ENCODE peak calls at places on chromosomes 11 and 22, in nine cellular contexts. One of them, this sample, is unnamed.

GRCh38 chr11:117146521-117146920 is 2.4 kb downstream of the PAFAH1B2 start:
- DNase-seq in fibroblast of pulmonary artery: peak
- DNase-seq in A549: no peak
- DNase-seq in astrocyte of the spinal cord: peak
- DNase-seq in tibial artery: no peak
- DNase-seq in astrocyte: peak
- DNase-seq in AG09309: no peak
- DNase-seq in testis: no peak
- DNase-seq in choroid plexus epithelial cell: peak
- DNase-seq in this sample: peak

GRCh38 chr11:34332524-34332923 is 25.3 kb downstream of the ABTB2 start:
- DNase-seq in astrocyte of the spinal cord: no peak
- DNase-seq in astrocyte: no peak
- DNase-seq in AG09309: no peak
- DNase-seq in tibial artery: no peak
- DNase-seq in fibroblast of pulmonary artery: no peak
- DNase-seq in A549: no peak
- DNase-seq in testis: no peak
- DNase-seq in choroid plexus epithelial cell: no peak
- DNase-seq in this sample: no peak

GRCh38 chr11:35980646-35981402 is 37.0 kb downstream of the LDLRAD3 start:
- DNase-seq in testis: no peak
- DNase-seq in astrocyte: no peak
- DNase-seq in fibroblast of pulmonary artery: peak
- DNase-seq in choroid plexus epithelial cell: peak
- DNase-seq in tibial artery: no peak
- DNase-seq in A549: no peak
- DNase-seq in AG09309: no peak
- DNase-seq in astrocyte of the spinal cord: peak
- DNase-seq in this sample: no peak

GRCh38 chr22:38214248-38215056 is 12.7 kb downstream of the MAFF start:
- DNase-seq in A549: no peak
- DNase-seq in testis: peak
- DNase-seq in AG09309: no peak
- DNase-seq in choroid plexus epithelial cell: peak
- DNase-seq in astrocyte: peak
- DNase-seq in astrocyte of the spinal cord: peak
- DNase-seq in tibial artery: peak
- DNase-seq in fibroblast of pulmonary artery: peak
- DNase-seq in this sample: no peak

GRCh38 chr11:32643526-32643925 is 59.9 kb downstream of the EIF3M start:
- DNase-seq in A549: no peak
- DNase-seq in choroid plexus epithelial cell: peak
- DNase-seq in AG09309: no peak
- DNase-seq in tibial artery: no peak
- DNase-seq in testis: no peak
- DNase-seq in fibroblast of pulmonary artery: peak
- DNase-seq in astrocyte: peak
- DNase-seq in astrocyte of the spinal cord: peak
- DNase-seq in this sample: peak

GRCh38 chr11:65417221-65417701 is 5.3 kb upstream of the NEAT1 start:
- DNase-seq in AG09309: no peak
- DNase-seq in tibial artery: peak
- DNase-seq in astrocyte of the spinal cord: no peak
- DNase-seq in fibroblast of pulmonary artery: no peak
- DNase-seq in choroid plexus epithelial cell: no peak
- DNase-seq in A549: no peak
- DNase-seq in testis: peak
- DNase-seq in astrocyte: no peak
- DNase-seq in this sample: no peak

GRCh38 chr11:36249271-36249670 is 40.0 kb downstream of the COMMD9 start:
- DNase-seq in A549: no peak
- DNase-seq in astrocyte of the spinal cord: peak
- DNase-seq in astrocyte: peak
- DNase-seq in choroid plexus epithelial cell: peak
- DNase-seq in fibroblast of pulmonary artery: peak
- DNase-seq in AG09309: peak
- DNase-seq in testis: peak
- DNase-seq in tibial artery: no peak
- DNase-seq in this sample: peak

GRCh38 chr11:101862410-101863233 is 52.2 kb upstream of the CEP126 start:
- DNase-seq in fibroblast of pulmonary artery: peak
- DNase-seq in choroid plexus epithelial cell: peak
- DNase-seq in astrocyte: peak
- DNase-seq in astrocyte of the spinal cord: peak
- DNase-seq in tibial artery: peak
- DNase-seq in A549: peak
- DNase-seq in AG09309: peak
- DNase-seq in testis: peak
- DNase-seq in this sample: peak

GRCh38 chr11:124285610-124286344 is 28.0 kb downstream of the OR8D1 start:
- DNase-seq in choroid plexus epithelial cell: peak
- DNase-seq in AG09309: no peak
- DNase-seq in astrocyte of the spinal cord: peak
- DNase-seq in fibroblast of pulmonary artery: peak
- DNase-seq in A549: no peak
- DNase-seq in testis: no peak
- DNase-seq in tibial artery: no peak
- DNase-seq in astrocyte: peak
- DNase-seq in this sample: peak

GRCh38 chr11:96061730-96062524 is 138.0 kb upstream of the MTMR2 start:
- DNase-seq in AG09309: no peak
- DNase-seq in fibroblast of pulmonary artery: no peak
- DNase-seq in astrocyte of the spinal cord: peak
- DNase-seq in testis: no peak
- DNase-seq in tibial artery: no peak
- DNase-seq in A549: no peak
- DNase-seq in astrocyte: peak
- DNase-seq in choroid plexus epithelial cell: peak
- DNase-seq in this sample: no peak

GRCh38 chr11:2772544-2773031 is 72.8 kb upstream of the KCNQ1OT1 start:
- DNase-seq in astrocyte of the spinal cord: peak
- DNase-seq in tibial artery: no peak
- DNase-seq in AG09309: no peak
- DNase-seq in astrocyte: peak
- DNase-seq in fibroblast of pulmonary artery: peak
- DNase-seq in choroid plexus epithelial cell: peak
- DNase-seq in A549: no peak
- DNase-seq in testis: peak
- DNase-seq in this sample: peak

GRCh38 chr11:12832828-12833227 is 158.6 kb downstream of the TEAD1 start:
- DNase-seq in choroid plexus epithelial cell: no peak
- DNase-seq in fibroblast of pulmonary artery: no peak
- DNase-seq in tibial artery: no peak
- DNase-seq in testis: no peak
- DNase-seq in astrocyte: no peak
- DNase-seq in A549: no peak
- DNase-seq in astrocyte of the spinal cord: no peak
- DNase-seq in AG09309: no peak
- DNase-seq in this sample: no peak

GRCh38 chr22:49300241-49300640 is 527.4 kb downstream of the BRD1 start:
- DNase-seq in astrocyte of the spinal cord: no peak
- DNase-seq in choroid plexus epithelial cell: no peak
- DNase-seq in testis: peak
- DNase-seq in A549: no peak
- DNase-seq in tibial artery: no peak
- DNase-seq in astrocyte: no peak
- DNase-seq in AG09309: no peak
- DNase-seq in fibroblast of pulmonary artery: no peak
- DNase-seq in this sample: no peak

GRCh38 chr11:16309226-16309625 is 47.1 kb downstream of the SOX6 start:
- DNase-seq in astrocyte of the spinal cord: no peak
- DNase-seq in choroid plexus epithelial cell: no peak
- DNase-seq in tibial artery: no peak
- DNase-seq in astrocyte: no peak
- DNase-seq in fibroblast of pulmonary artery: no peak
- DNase-seq in A549: no peak
- DNase-seq in AG09309: no peak
- DNase-seq in testis: no peak
- DNase-seq in this sample: no peak

GRCh38 chr11:128588086-128588485 is 728 bp upstream of the ETS1 start:
- DNase-seq in choroid plexus epithelial cell: no peak
- DNase-seq in A549: no peak
- DNase-seq in astrocyte of the spinal cord: no peak
- DNase-seq in fibroblast of pulmonary artery: no peak
- DNase-seq in tibial artery: no peak
- DNase-seq in testis: no peak
- DNase-seq in AG09309: no peak
- DNase-seq in astrocyte: no peak
- DNase-seq in this sample: no peak
- TF ChIP-seq CTCF in choroid plexus epithelial cell: no peak
- TF ChIP-seq CTCF in A549: no peak
- TF ChIP-seq CTCF in astrocyte of the spinal cord: no peak
- TF ChIP-seq CTCF in fibroblast of pulmonary artery: no peak
- TF ChIP-seq CTCF in tibial artery: no peak
- TF ChIP-seq CTCF in testis: no peak
- TF ChIP-seq CTCF in AG09309: no peak
- TF ChIP-seq CTCF in astrocyte: no peak
- TF ChIP-seq CTCF in this sample: no peak

DNA sequence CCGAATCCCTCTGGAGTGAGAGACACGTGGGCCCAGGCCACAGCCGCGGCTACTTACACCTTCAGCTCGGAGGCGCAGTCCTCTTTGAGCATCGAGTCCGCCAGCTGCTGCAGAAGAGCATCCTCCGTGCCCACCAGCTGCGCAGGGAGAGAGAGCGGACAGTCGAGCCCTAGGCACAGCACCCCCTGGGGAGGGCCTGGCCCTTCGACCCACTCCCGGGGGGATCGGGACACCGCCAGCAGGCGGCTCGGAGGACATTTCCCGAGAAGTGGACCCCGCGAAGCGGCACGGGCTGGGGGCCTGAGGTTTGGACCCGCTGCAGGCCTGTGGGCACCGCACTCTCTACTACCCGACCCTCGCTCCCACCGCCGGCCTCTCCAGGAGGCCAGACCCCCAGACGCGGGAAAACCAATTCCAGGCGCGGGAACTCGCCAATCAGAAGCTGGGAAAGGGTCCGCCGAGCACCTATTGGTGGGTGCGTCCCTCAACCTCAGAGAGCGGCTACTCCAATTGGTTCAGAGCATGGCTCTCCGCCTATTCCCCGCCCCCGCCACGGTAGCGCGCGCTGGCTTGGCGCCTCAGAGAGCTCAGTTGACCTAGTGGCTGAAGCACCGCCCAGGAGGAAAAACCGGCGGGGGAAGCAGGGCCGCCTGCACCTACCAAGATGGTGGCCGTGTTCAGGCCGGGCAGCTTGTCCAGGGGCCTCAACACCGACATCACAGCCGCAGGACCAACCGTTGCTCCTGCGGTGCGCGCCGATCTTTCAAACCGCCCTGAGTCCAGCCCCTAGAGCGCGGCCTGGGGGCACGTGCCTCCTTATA is at the start of gene CENPM:
- DNase-seq in testis: peak
- DNase-seq in A549: peak
- DNase-seq in astrocyte: peak
- DNase-seq in AG09309: peak
- DNase-seq in astrocyte of the spinal cord: peak
- DNase-seq in fibroblast of pulmonary artery: peak
- DNase-seq in tibial artery: peak
- DNase-seq in choroid plexus epithelial cell: peak
- DNase-seq in this sample: peak
- TF ChIP-seq CTCF in testis: no peak
- TF ChIP-seq CTCF in A549: no peak
- TF ChIP-seq CTCF in astrocyte: no peak
- TF ChIP-seq CTCF in AG09309: peak
- TF ChIP-seq CTCF in astrocyte of the spinal cord: peak
- TF ChIP-seq CTCF in fibroblast of pulmonary artery: peak
- TF ChIP-seq CTCF in tibial artery: peak
- TF ChIP-seq CTCF in choroid plexus epithelial cell: peak
- TF ChIP-seq CTCF in this sample: peak

DNA sequence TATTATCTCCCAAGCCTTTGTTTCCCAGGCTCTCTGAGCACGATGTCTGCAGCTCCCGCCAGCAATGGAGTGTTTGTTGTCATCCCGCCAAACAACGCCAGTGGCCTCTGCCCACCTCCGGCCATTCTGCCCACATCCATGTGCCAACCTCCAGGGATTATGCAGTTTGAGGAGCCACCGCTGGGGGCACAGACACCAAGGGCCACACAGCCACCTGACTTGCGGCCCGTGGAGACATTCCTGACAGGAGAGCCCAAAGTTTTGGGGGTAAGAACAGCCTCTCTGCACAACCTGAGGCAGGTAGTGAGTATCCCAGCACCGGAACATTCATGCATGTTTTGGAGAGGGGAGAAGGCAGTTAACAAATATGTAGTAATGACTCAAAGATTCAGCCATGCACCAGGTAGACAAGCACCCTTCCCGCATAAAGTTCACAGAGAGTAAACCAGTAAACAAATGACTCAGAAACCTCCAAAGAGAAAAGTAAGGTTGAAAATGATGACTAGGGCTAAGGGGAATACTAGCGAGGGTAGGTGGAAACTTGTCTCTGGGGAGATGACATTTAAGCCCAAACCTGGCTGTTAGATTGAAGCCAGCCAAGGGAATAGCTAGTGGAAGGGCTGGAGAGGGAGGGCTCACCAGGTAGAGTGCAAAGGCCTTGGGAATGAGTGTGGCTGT is 7.2 kb downstream of the MS4A15 start:
- DNase-seq in astrocyte of the spinal cord: no peak
- DNase-seq in AG09309: no peak
- DNase-seq in astrocyte: no peak
- DNase-seq in fibroblast of pulmonary artery: no peak
- DNase-seq in testis: no peak
- DNase-seq in tibial artery: peak
- DNase-seq in choroid plexus epithelial cell: no peak
- DNase-seq in A549: no peak
- DNase-seq in this sample: no peak
- TF ChIP-seq CTCF in astrocyte of the spinal cord: no peak
- TF ChIP-seq CTCF in AG09309: peak
- TF ChIP-seq CTCF in astrocyte: no peak
- TF ChIP-seq CTCF in fibroblast of pulmonary artery: no peak
- TF ChIP-seq CTCF in testis: no peak
- TF ChIP-seq CTCF in tibial artery: no peak
- TF ChIP-seq CTCF in choroid plexus epithelial cell: no peak
- TF ChIP-seq CTCF in A549: no peak
- TF ChIP-seq CTCF in this sample: no peak

DNA sequence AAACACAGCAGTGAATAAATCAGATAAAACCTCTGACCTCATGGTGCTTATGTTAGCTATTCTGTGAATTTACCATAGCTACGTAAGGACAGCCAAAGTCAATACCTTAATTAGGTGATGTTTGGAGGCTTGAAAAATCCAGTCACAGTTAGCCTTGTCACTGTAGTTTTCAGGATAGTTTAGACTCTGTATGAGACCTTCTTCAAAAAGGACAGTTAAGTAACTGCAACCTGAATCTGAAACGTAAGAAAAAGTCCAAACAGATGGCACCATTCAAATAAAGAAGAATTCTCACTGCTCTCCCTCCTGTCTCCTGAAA is 11.4 kb downstream of the OVCH2 start:
- DNase-seq in A549: no peak
- DNase-seq in astrocyte: no peak
- DNase-seq in AG09309: no peak
- DNase-seq in astrocyte of the spinal cord: no peak
- DNase-seq in tibial artery: no peak
- DNase-seq in fibroblast of pulmonary artery: no peak
- DNase-seq in testis: no peak
- DNase-seq in choroid plexus epithelial cell: no peak
- DNase-seq in this sample: no peak
- TF ChIP-seq CTCF in A549: no peak
- TF ChIP-seq CTCF in astrocyte: no peak
- TF ChIP-seq CTCF in AG09309: no peak
- TF ChIP-seq CTCF in astrocyte of the spinal cord: no peak
- TF ChIP-seq CTCF in tibial artery: no peak
- TF ChIP-seq CTCF in fibroblast of pulmonary artery: no peak
- TF ChIP-seq CTCF in testis: no peak
- TF ChIP-seq CTCF in choroid plexus epithelial cell: no peak
- TF ChIP-seq CTCF in this sample: no peak

This sample was measured in MCF 10A.